ENCODE peak calls at places on chromosomes 2 and 18, in seven cellular contexts. One of them, this sample, is unnamed.

GRCh38 chr2:104890092-104890393 is 36.1 kb downstream of the POU3F3 start:
- DNase-seq in mesenchymal stem cell: no peak
- DNase-seq in neuronal stem cell: no peak
- DNase-seq in trophoblast cell: no peak
- DNase-seq in H1: no peak
- DNase-seq in mesendoderm: no peak
- DNase-seq in H9: no peak
- DNase-seq in this sample: no peak

GRCh38 chr2:70304501-70304900 is 2.6 kb upstream of the FAM136A start:
- DNase-seq in mesenchymal stem cell: peak
- DNase-seq in H9: no peak
- DNase-seq in trophoblast cell: no peak
- DNase-seq in H1: no peak
- DNase-seq in neuronal stem cell: no peak
- DNase-seq in mesendoderm: peak
- DNase-seq in this sample: no peak

GRCh38 chr2:22995576-22995975 is 389.4 kb upstream of the KLHL29 start:
- DNase-seq in trophoblast cell: no peak
- DNase-seq in H9: no peak
- DNase-seq in mesendoderm: peak
- DNase-seq in mesenchymal stem cell: no peak
- DNase-seq in neuronal stem cell: no peak
- DNase-seq in H1: no peak
- DNase-seq in this sample: no peak

GRCh38 chr2:218605438-218605837 is 2.3 kb upstream of the PLCD4 start:
- DNase-seq in mesendoderm: no peak
- DNase-seq in neuronal stem cell: no peak
- DNase-seq in mesenchymal stem cell: no peak
- DNase-seq in H9: no peak
- DNase-seq in H1: no peak
- DNase-seq in trophoblast cell: no peak
- DNase-seq in this sample: peak

GRCh38 chr2:17849260-17849659 is 29.2 kb upstream of the KCNS3 start:
- DNase-seq in mesenchymal stem cell: no peak
- DNase-seq in neuronal stem cell: no peak
- DNase-seq in trophoblast cell: no peak
- DNase-seq in H1: no peak
- DNase-seq in mesendoderm: no peak
- DNase-seq in H9: no peak
- DNase-seq in this sample: no peak

GRCh38 chr2:238986491-238987351 is 138.8 kb downstream of the TWIST2 start:
- DNase-seq in neuronal stem cell: no peak
- DNase-seq in H1: no peak
- DNase-seq in H9: no peak
- DNase-seq in mesendoderm: no peak
- DNase-seq in mesenchymal stem cell: no peak
- DNase-seq in trophoblast cell: no peak
- DNase-seq in this sample: no peak

GRCh38 chr18:44579028-44579692 is 101.5 kb upstream of the SETBP1 start:
- DNase-seq in H9: peak
- DNase-seq in trophoblast cell: no peak
- DNase-seq in neuronal stem cell: peak
- DNase-seq in mesenchymal stem cell: peak
- DNase-seq in mesendoderm: peak
- DNase-seq in H1: no peak
- DNase-seq in this sample: peak

GRCh38 chr2:217538719-217539118 is 464.1 kb downstream of the TNS1 start:
- DNase-seq in H1: no peak
- DNase-seq in mesenchymal stem cell: no peak
- DNase-seq in neuronal stem cell: no peak
- DNase-seq in trophoblast cell: no peak
- DNase-seq in H9: no peak
- DNase-seq in mesendoderm: no peak
- DNase-seq in this sample: no peak

GRCh38 chr18:46213295-46213694 is 109.1 kb downstream of the HAUS1 start:
- DNase-seq in mesenchymal stem cell: peak
- DNase-seq in mesendoderm: peak
- DNase-seq in H1: no peak
- DNase-seq in trophoblast cell: no peak
- DNase-seq in neuronal stem cell: no peak
- DNase-seq in H9: no peak
- DNase-seq in this sample: no peak

GRCh38 chr18:11494093-11494492 is 115.3 kb upstream of the SLC35G4 start:
- DNase-seq in mesenchymal stem cell: peak
- DNase-seq in neuronal stem cell: no peak
- DNase-seq in H9: no peak
- DNase-seq in trophoblast cell: no peak
- DNase-seq in H1: no peak
- DNase-seq in mesendoderm: no peak
- DNase-seq in this sample: peak

GRCh38 chr18:23354625-23355024 is 98.5 kb upstream of the RIOK3 start:
- DNase-seq in H9: no peak
- DNase-seq in H1: no peak
- DNase-seq in mesenchymal stem cell: peak
- DNase-seq in neuronal stem cell: no peak
- DNase-seq in mesendoderm: peak
- DNase-seq in trophoblast cell: peak
- DNase-seq in this sample: peak

GRCh38 chr2:24399434-24400206 is 39.3 kb upstream of the ITSN2 start:
- DNase-seq in mesenchymal stem cell: no peak
- DNase-seq in neuronal stem cell: no peak
- DNase-seq in H1: no peak
- DNase-seq in mesendoderm: no peak
- DNase-seq in trophoblast cell: no peak
- DNase-seq in H9: no peak
- DNase-seq in this sample: no peak

GRCh38 chr2:204187513-204188088 is 251.0 kb downstream of the ICOS start:
- DNase-seq in mesenchymal stem cell: no peak
- DNase-seq in mesendoderm: no peak
- DNase-seq in H1: no peak
- DNase-seq in neuronal stem cell: no peak
- DNase-seq in H9: no peak
- DNase-seq in trophoblast cell: no peak
- DNase-seq in this sample: no peak

GRCh38 chr2:69196327-69197117 is 183.5 kb downstream of the ANTXR1 start:
- DNase-seq in trophoblast cell: peak
- DNase-seq in H9: no peak
- DNase-seq in H1: no peak
- DNase-seq in neuronal stem cell: no peak
- DNase-seq in mesenchymal stem cell: peak
- DNase-seq in mesendoderm: peak
- DNase-seq in this sample: peak

GRCh38 chr2:21070322-21071257 is 26.7 kb upstream of the APOB start:
- DNase-seq in mesendoderm: no peak
- DNase-seq in mesenchymal stem cell: no peak
- DNase-seq in trophoblast cell: peak
- DNase-seq in H1: no peak
- DNase-seq in H9: no peak
- DNase-seq in neuronal stem cell: no peak
- DNase-seq in this sample: no peak

GRCh38 chr2:119218478-119219064 is 5.1 kb upstream of the STEAP3 start:
- DNase-seq in trophoblast cell: no peak
- DNase-seq in mesendoderm: peak
- DNase-seq in H9: peak
- DNase-seq in neuronal stem cell: no peak
- DNase-seq in mesenchymal stem cell: peak
- DNase-seq in H1: no peak
- DNase-seq in this sample: peak

GRCh38 chr18:73715228-73715670 is 432.4 kb downstream of the FBXO15 start:
- DNase-seq in H1: no peak
- DNase-seq in trophoblast cell: peak
- DNase-seq in H9: no peak
- DNase-seq in neuronal stem cell: no peak
- DNase-seq in mesenchymal stem cell: peak
- DNase-seq in mesendoderm: no peak
- DNase-seq in this sample: peak

GRCh38 chr18:52588916-52589315 is 248.9 kb downstream of the DCC start:
- DNase-seq in trophoblast cell: no peak
- DNase-seq in H1: no peak
- DNase-seq in mesendoderm: no peak
- DNase-seq in mesenchymal stem cell: no peak
- DNase-seq in neuronal stem cell: no peak
- DNase-seq in H9: no peak
- DNase-seq in this sample: peak

GRCh38 chr18:61587865-61588264 is 254.6 kb downstream of the CDH20 start:
- DNase-seq in trophoblast cell: no peak
- DNase-seq in mesendoderm: no peak
- DNase-seq in mesenchymal stem cell: no peak
- DNase-seq in H9: no peak
- DNase-seq in neuronal stem cell: no peak
- DNase-seq in H1: no peak
- DNase-seq in this sample: no peak

GRCh38 chr2:207073791-207074678 is 91.7 kb downstream of the KLF7 start:
- DNase-seq in H1: no peak
- DNase-seq in mesendoderm: peak
- DNase-seq in mesenchymal stem cell: peak
- DNase-seq in neuronal stem cell: no peak
- DNase-seq in H9: no peak
- DNase-seq in trophoblast cell: no peak
- DNase-seq in this sample: peak

GRCh38 chr2:197059498-197059897 is 133.0 kb upstream of the PGAP1 start:
- DNase-seq in H9: no peak
- DNase-seq in trophoblast cell: no peak
- DNase-seq in neuronal stem cell: no peak
- DNase-seq in mesendoderm: no peak
- DNase-seq in H1: no peak
- DNase-seq in mesenchymal stem cell: no peak
- DNase-seq in this sample: no peak

GRCh38 chr2:237223208-237223861 is 137.6 kb downstream of the COPS8 start:
- DNase-seq in mesendoderm: no peak
- DNase-seq in H9: no peak
- DNase-seq in mesenchymal stem cell: peak
- DNase-seq in neuronal stem cell: no peak
- DNase-seq in H1: no peak
- DNase-seq in trophoblast cell: no peak
- DNase-seq in this sample: peak

GRCh38 chr2:150483532-150483931 is 3.9 kb downstream of the RND3 start:
- DNase-seq in H9: no peak
- DNase-seq in neuronal stem cell: no peak
- DNase-seq in mesenchymal stem cell: no peak
- DNase-seq in H1: no peak
- DNase-seq in trophoblast cell: no peak
- DNase-seq in mesendoderm: no peak
- DNase-seq in this sample: no peak

GRCh38 chr2:201839727-201840126 is 33.4 kb downstream of the CDK15 start:
- DNase-seq in mesendoderm: no peak
- DNase-seq in mesenchymal stem cell: no peak
- DNase-seq in H9: no peak
- DNase-seq in neuronal stem cell: no peak
- DNase-seq in H1: no peak
- DNase-seq in trophoblast cell: no peak
- DNase-seq in this sample: peak

GRCh38 chr18:3775996-3776395 is 326.0 kb downstream of the TGIF1 start:
- DNase-seq in mesenchymal stem cell: no peak
- DNase-seq in H9: no peak
- DNase-seq in trophoblast cell: no peak
- DNase-seq in mesendoderm: no peak
- DNase-seq in neuronal stem cell: no peak
- DNase-seq in H1: no peak
- DNase-seq in this sample: no peak

GRCh38 chr2:217826505-217826904 is 176.3 kb downstream of the TNS1 start:
- DNase-seq in H9: no peak
- DNase-seq in mesenchymal stem cell: no peak
- DNase-seq in H1: no peak
- DNase-seq in mesendoderm: no peak
- DNase-seq in neuronal stem cell: no peak
- DNase-seq in trophoblast cell: no peak
- DNase-seq in this sample: no peak

GRCh38 chr2:161414385-161415040 is 1.6 kb upstream of the TBR1 start:
- DNase-seq in trophoblast cell: peak
- DNase-seq in mesenchymal stem cell: peak
- DNase-seq in H9: peak
- DNase-seq in mesendoderm: peak
- DNase-seq in H1: no peak
- DNase-seq in neuronal stem cell: peak
- DNase-seq in this sample: peak

GRCh38 chr2:1405967-1406366 is 7.3 kb upstream of the TPO start:
- DNase-seq in mesenchymal stem cell: no peak
- DNase-seq in mesendoderm: no peak
- DNase-seq in trophoblast cell: no peak
- DNase-seq in neuronal stem cell: no peak
- DNase-seq in H1: no peak
- DNase-seq in H9: no peak
- DNase-seq in this sample: no peak
- H4K8ac ChIP-seq in mesenchymal stem cell: no peak
- H4K8ac ChIP-seq in mesendoderm: no peak
- H4K8ac ChIP-seq in trophoblast cell: no peak
- H4K8ac ChIP-seq in neuronal stem cell: no peak
- H4K8ac ChIP-seq in H1: no peak
- H4K8ac ChIP-seq in H9: no peak
- H4K8ac ChIP-seq in this sample: no peak

DNA sequence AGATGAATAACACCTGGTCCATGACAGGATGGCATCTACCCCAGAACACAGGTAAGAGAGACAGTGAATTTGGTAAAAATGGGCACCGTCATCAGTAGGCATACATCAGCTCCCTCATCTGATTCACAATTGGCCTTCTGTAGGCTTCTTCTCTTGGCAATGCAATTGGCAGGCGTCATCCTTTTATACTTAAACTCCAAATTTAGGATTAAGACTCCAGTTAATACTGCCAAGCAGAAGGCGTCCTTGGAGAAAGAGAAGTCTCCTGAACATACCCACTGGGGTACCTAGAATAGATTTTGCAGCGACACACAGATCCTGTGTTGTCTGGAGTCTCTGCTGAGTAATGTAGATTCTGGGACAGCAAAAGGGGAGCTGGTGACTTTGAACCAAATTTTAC is 628 bp upstream of the METAP1D start:
- DNase-seq in H9: no peak
- DNase-seq in mesendoderm: no peak
- DNase-seq in H1: no peak
- DNase-seq in trophoblast cell: no peak
- DNase-seq in neuronal stem cell: no peak
- DNase-seq in mesenchymal stem cell: no peak
- DNase-seq in this sample: no peak
- H3K27ac ChIP-seq in H9: no peak
- H3K27ac ChIP-seq in mesendoderm: no peak
- H3K27ac ChIP-seq in H1: no peak
- H3K27ac ChIP-seq in trophoblast cell: no peak
- H3K27ac ChIP-seq in neuronal stem cell: no peak
- H3K27ac ChIP-seq in mesenchymal stem cell: no peak
- H3K27ac ChIP-seq in this sample: no peak

GRCh38 chr18:74990563-74991081 is 218.3 kb downstream of the PTGR3 start:
- DNase-seq in mesenchymal stem cell: no peak
- DNase-seq in mesendoderm: no peak
- DNase-seq in neuronal stem cell: no peak
- DNase-seq in H9: no peak
- DNase-seq in trophoblast cell: no peak
- DNase-seq in H1: no peak
- DNase-seq in this sample: peak
- H4K8ac ChIP-seq in mesenchymal stem cell: no peak
- H4K8ac ChIP-seq in mesendoderm: no peak
- H4K8ac ChIP-seq in neuronal stem cell: no peak
- H4K8ac ChIP-seq in H9: no peak
- H4K8ac ChIP-seq in trophoblast cell: no peak
- H4K8ac ChIP-seq in H1: no peak
- H4K8ac ChIP-seq in this sample: no peak

DNA sequence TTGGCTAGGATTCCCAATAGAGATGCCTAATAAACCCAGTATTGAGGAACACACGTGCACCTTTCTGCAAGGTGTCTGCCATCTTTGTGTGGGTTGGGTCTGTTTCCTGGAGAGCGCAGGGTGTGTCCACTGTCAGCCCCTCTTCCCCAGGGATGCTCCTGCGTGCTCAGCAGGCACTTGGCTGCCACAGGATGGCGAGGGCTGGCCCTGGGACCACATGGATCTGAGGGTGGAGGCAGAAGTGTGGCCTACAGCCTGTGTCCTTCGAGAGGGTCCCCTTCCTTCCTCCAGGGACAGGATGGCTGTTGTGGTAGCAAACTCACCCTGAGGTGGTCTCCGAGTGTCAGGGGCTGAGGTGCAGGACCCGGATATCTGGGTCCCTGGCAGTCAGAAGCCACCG is 78.0 kb upstream of the PXDN start:
- DNase-seq in mesenchymal stem cell: no peak
- DNase-seq in neuronal stem cell: no peak
- DNase-seq in H1: no peak
- DNase-seq in mesendoderm: no peak
- DNase-seq in trophoblast cell: no peak
- DNase-seq in H9: no peak
- DNase-seq in this sample: no peak
- H3K27ac ChIP-seq in mesenchymal stem cell: no peak
- H3K27ac ChIP-seq in neuronal stem cell: no peak
- H3K27ac ChIP-seq in H1: no peak
- H3K27ac ChIP-seq in mesendoderm: no peak
- H3K27ac ChIP-seq in trophoblast cell: no peak
- H3K27ac ChIP-seq in H9: no peak
- H3K27ac ChIP-seq in this sample: no peak